ENCODE peak calls at places on chromosomes 7 and 10, in ten cellular contexts. R, O, F, B, A, C, H, U, D and J are unnamed samples.

GRCh38 chr10:71799112-71799511 is 25.8 kb upstream of the VSIR start:
- DNase-seq in R (no peak), O (no peak), F (no peak), B (no peak), A (no peak), C (no peak), H (peak), U (no peak), D (no peak), J (no peak)

GRCh38 chr10:17200885-17201164 is 647 bp downstream of the TRDMT1 start:
- DNase-seq in R (no peak), O (no peak), F (peak), B (peak), A (no peak), C (no peak), H (peak), U (no peak), D (peak), J (peak)

GRCh38 chr10:127003032-127003685 is 97.9 kb downstream of the DOCK1 start:
- DNase-seq in R (no peak), O (no peak), F (no peak), B (no peak), A (no peak), C (no peak), H (no peak), U (no peak), D (no peak), J (no peak)

GRCh38 chr7:133861876-133862275 is 265.3 kb upstream of the LRGUK start:
- DNase-seq in R (no peak), O (no peak), F (no peak), B (no peak), A (no peak), C (no peak), H (no peak), U (no peak), D (no peak), J (no peak)

GRCh38 chr10:116825901-116826300 is 23.4 kb upstream of the ENO4 start:
- DNase-seq in R (no peak), O (no peak), F (no peak), B (no peak), A (no peak), C (no peak), H (no peak), U (no peak), D (no peak), J (no peak)

GRCh38 chr7:107982918-107983389 is 20.0 kb downstream of the LAMB1 start:
- DNase-seq in R (peak), O (no peak), F (no peak), B (no peak), A (no peak), C (no peak), H (no peak), U (no peak), D (no peak), J (no peak)

GRCh38 chr7:157978766-157979165 is 608.9 kb downstream of the PTPRN2 start:
- DNase-seq in R (no peak), O (no peak), F (no peak), B (no peak), A (no peak), C (no peak), H (peak), U (no peak), D (no peak), J (no peak)

GRCh38 chr7:139153832-139154231 is 44.3 kb upstream of the ZC3HAV1 start:
- DNase-seq in R (no peak), O (no peak), F (no peak), B (no peak), A (no peak), C (no peak), H (no peak), U (no peak), D (no peak), J (no peak)

GRCh38 chr10:89163265-89163995 is 43.7 kb downstream of the CH25H start:
- DNase-seq in R (no peak), O (peak), F (peak), B (peak), A (no peak), C (peak), H (no peak), U (peak), D (peak), J (peak)

GRCh38 chr7:157392256-157393037 is 55.6 kb downstream of the DNAJB6 start:
- DNase-seq in R (no peak), O (no peak), F (no peak), B (no peak), A (no peak), C (no peak), H (no peak), U (no peak), D (no peak), J (no peak)

GRCh38 chr7:126574838-126575250 is 677.9 kb downstream of the GRM8 start:
- DNase-seq in R (no peak), O (no peak), F (no peak), B (no peak), A (peak), C (no peak), H (no peak), U (no peak), D (no peak), J (no peak)

GRCh38 chr7:21469894-21470293 is 42.0 kb downstream of the SP4 start:
- DNase-seq in R (no peak), O (no peak), F (no peak), B (no peak), A (no peak), C (no peak), H (no peak), U (no peak), D (no peak), J (no peak)

GRCh38 chr10:120314426-120314825 is 142.6 kb upstream of the PLPP4 start:
- DNase-seq in R (peak), O (no peak), F (no peak), B (no peak), A (no peak), C (no peak), H (no peak), U (no peak), D (no peak), J (no peak)

GRCh38 chr7:132258231-132258630 is 318.0 kb downstream of the PLXNA4 start:
- DNase-seq in R (no peak), O (no peak), F (no peak), B (no peak), A (no peak), C (no peak), H (no peak), U (no peak), D (no peak), J (no peak)

GRCh38 chr7:94382746-94383145 is 11.9 kb upstream of the COL1A2 start:
- DNase-seq in R (no peak), O (no peak), F (no peak), B (no peak), A (no peak), C (no peak), H (no peak), U (no peak), D (no peak), J (no peak)

GRCh38 chr7:77281780-77282478 is 82.3 kb upstream of the FGL2 start:
- DNase-seq in R (peak), O (no peak), F (no peak), B (no peak), A (no peak), C (no peak), H (no peak), U (no peak), D (no peak), J (no peak)

GRCh38 chr10:94403034-94403822 is 887 bp downstream of the TBC1D12 start:
- DNase-seq in R (peak), O (no peak), F (peak), B (peak), A (peak), C (peak), H (peak), U (no peak), D (peak), J (peak)

GRCh38 chr7:84548366-84549085 is 353.9 kb upstream of the SEMA3A start:
- DNase-seq in R (peak), O (no peak), F (no peak), B (no peak), A (no peak), C (no peak), H (peak), U (no peak), D (no peak), J (no peak)